ENCODE peak calls at places on chromosomes 12 and 14, in seven cellular contexts. V, L, N, B, U, O and G are unnamed samples.
A peak's percentile ranks its signal among the peaks of the same experiment; 100 is the strongest.

GRCh38 chr12:92297932-92298681 is 152.5 kb upstream of the BTG1 start:
- DNase-seq in V (no peak), O (no peak), L (no peak), B (peak; percentile 47), U (no peak), N (peak; percentile 11), G (no peak)

GRCh38 chr14:79580908-79581307 is 630.4 kb downstream of the DIO2 start:
- DNase-seq in O (no peak), L (no peak), N (no peak), V (no peak), U (no peak), B (no peak), G (no peak)

GRCh38 chr12:128657378-128657777 is 166.4 kb downstream of the SLC15A4 start:
- DNase-seq in N (no peak), B (no peak), U (no peak), V (no peak), L (no peak), O (no peak), G (no peak)

GRCh38 chr12:120010661-120011230 is 21.7 kb downstream of the BICDL1 start:
- DNase-seq in N (no peak), L (no peak), V (no peak), O (no peak), U (no peak), B (no peak), G (no peak)

GRCh38 chr14:51129130-51129529 is 34.2 kb upstream of the TRIM9 start:
- DNase-seq in L (no peak), O (no peak), V (peak; percentile 28), B (no peak), U (no peak), N (no peak), G (no peak)

GRCh38 chr12:50606675-50607379 is 102.0 kb downstream of the DIP2B start:
- DNase-seq in V (no peak), N (no peak), L (no peak), U (no peak), B (no peak), O (no peak), G (no peak)

GRCh38 chr12:70686299-70686698 is 49.1 kb upstream of the PTPRB start:
- DNase-seq in L (no peak), N (no peak), V (no peak), O (no peak), B (no peak), U (no peak), G (no peak)

GRCh38 chr12:80627773-80628172 is 79.7 kb upstream of the MYF6 start:
- DNase-seq in U (no peak), O (no peak), N (no peak), B (peak; percentile 88), L (no peak), V (no peak), G (peak; percentile 88)

GRCh38 chr14:95507174-95507573 is 9.3 kb downstream of the SYNE3 start:
- DNase-seq in N (no peak), U (no peak), O (peak; percentile 85), L (no peak), V (no peak), B (peak; percentile 96), G (peak; percentile 63)

GRCh38 chr12:123998344-123998941 is 25.4 kb downstream of the ZNF664 start:
- DNase-seq in V (no peak), U (no peak), L (no peak), B (no peak), N (no peak), O (no peak), G (no peak)

GRCh38 chr12:103725398-103725797 is 115.6 kb downstream of the NT5DC3 start:
- DNase-seq in U (no peak), V (no peak), L (no peak), O (no peak), B (no peak), N (no peak), G (no peak)
- H3K4me3 ChIP-seq in U (no peak overlapping the region), V (no peak overlapping the region), L (no peak overlapping the region), O (no peak overlapping the region), B (no peak overlapping the region), N (no peak overlapping the region), G (no peak overlapping the region)

DNA sequence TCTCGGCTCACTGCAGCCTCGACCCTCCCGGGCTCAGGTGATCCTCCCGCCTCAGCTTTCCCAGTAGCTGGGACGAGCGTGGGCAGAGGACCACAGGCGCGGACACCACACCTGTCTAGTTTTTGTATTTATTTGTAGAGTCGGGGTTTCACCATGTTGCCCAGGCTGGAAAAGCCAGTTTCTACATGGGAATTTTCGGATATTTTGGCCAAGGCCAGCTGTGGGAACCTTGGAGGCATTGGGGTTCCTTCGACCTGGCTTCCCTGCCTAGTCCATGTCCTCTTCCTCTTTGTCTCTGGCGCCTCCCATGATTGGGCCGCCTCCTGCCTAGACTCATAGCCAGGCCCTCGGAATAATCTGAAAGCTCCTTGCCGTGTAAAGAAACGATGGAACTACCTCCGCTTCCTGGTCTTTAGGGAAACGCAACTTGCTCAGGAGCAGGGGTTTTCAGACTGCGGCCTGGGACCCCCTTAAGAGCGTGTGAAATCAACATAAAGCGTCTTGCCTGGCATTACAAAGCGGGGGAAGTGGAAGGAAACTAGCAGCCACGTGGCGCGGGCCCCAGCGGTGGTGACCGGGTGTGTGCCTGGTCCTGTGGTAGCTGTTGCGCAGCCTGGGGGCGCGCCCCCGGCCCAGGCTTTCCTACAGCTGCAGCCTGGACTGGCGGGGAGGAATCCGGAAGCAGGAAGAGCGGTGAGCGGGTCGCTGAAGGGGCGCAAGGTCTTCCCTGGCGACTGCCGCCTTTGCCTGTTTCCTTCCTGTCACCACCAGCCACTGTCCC is 1.4 kb upstream of the HSP90AA1 start:
- DNase-seq in U (peak; percentile 48), B (peak; percentile 17), V (no peak), N (peak; percentile 80), L (no peak), O (peak; percentile 49), G (no peak)
- H3K4me3 ChIP-seq in U (peak overlapping the region; percentile 75), B (peak overlapping the region; percentile 60), V (peak overlapping the region; percentile 97), N (peak overlapping the region; percentile 67), L (peak overlapping the region; percentile 86), O (no peak overlapping the region), G (peak overlapping the region; percentile 65)

DNA sequence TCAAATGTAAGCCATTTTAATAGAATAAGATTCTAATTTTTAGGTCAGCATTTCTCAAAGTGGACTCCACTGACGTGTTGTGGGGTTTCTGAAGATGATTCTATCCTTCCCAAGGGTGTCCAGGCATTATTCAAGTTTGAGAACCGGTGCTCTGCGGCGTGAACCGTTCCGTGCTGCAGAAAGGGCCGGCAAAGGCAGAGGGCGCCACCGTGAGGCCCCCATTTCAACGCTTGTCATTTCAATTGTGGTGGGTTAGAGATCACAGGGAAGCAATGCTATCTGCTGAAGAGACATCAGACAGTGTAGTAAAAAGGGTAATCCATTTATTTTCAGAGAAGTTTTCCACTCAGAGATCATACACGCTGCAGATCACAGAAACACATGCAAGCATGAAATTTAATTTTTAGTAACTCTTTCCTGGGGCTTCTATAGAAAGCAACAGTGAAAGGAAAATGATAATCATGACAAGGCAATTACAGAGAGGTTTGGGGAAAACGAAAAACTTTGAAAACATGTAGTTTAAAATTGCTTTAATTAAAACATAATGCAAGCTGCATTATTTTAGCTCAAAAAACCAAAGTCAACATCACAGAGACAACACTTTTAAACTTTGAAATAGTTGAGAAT is 201.7 kb downstream of the EXOC5 start:
- DNase-seq in U (peak; percentile 82), L (no peak), N (peak; percentile 9), O (peak; percentile 64), B (peak; percentile 17), V (peak; percentile 52), G (no peak)
- H3K4me3 ChIP-seq in U (no peak overlapping the region), L (no peak overlapping the region), N (no peak overlapping the region), O (no peak overlapping the region), B (no peak overlapping the region), V (no peak overlapping the region), G (no peak overlapping the region)

GRCh38 chr12:66688836-66689439 is 10.1 kb upstream of the GRIP1 start:
- DNase-seq in O (peak; percentile 58), U (peak; percentile 84), L (no peak), N (peak; percentile 35), V (peak; percentile 71), B (peak; percentile 32), G (peak; percentile 3)
- H3K4me3 ChIP-seq in O (no peak overlapping the region), U (no peak overlapping the region), L (no peak overlapping the region), N (no peak overlapping the region), V (no peak overlapping the region), B (no peak overlapping the region), G (no peak overlapping the region)

DNA sequence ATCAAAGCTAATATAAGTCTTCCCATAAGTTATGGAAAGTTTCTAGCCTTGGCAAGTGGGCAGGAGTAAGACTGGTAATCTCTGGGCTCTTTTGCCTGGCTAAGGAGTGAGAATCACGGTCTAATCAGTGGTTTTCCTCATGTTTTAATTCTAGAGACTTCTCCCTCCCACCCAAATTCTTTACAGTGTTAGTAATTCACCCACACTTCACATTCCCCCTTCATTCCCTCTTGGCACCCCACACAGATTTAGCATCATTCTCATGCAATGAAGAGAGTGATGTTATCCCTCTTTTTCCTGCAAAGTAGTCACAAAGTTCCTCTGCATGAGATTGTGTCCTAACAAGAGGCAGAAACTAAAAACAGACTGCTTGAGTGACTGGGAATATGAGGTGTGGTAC is 28.6 kb upstream of the CACNA2D4 start:
- DNase-seq in L (no peak), B (peak; percentile 30), O (no peak), U (no peak), N (no peak), V (no peak), G (peak; percentile 25)
- H3K4me3 ChIP-seq in L (no peak overlapping the region), B (no peak overlapping the region), O (no peak overlapping the region), U (no peak overlapping the region), N (no peak overlapping the region), V (no peak overlapping the region), G (no peak overlapping the region)

GRCh38 chr12:129676411-129676810 is 227.4 kb downstream of the TMEM132D start:
- DNase-seq in L (no peak), O (no peak), U (no peak), B (no peak), N (no peak), V (no peak), G (no peak)
- H3K4me3 ChIP-seq in L (no peak overlapping the region), O (no peak overlapping the region), U (no peak overlapping the region), B (no peak overlapping the region), N (no peak overlapping the region), V (no peak overlapping the region), G (no peak overlapping the region)

DNA sequence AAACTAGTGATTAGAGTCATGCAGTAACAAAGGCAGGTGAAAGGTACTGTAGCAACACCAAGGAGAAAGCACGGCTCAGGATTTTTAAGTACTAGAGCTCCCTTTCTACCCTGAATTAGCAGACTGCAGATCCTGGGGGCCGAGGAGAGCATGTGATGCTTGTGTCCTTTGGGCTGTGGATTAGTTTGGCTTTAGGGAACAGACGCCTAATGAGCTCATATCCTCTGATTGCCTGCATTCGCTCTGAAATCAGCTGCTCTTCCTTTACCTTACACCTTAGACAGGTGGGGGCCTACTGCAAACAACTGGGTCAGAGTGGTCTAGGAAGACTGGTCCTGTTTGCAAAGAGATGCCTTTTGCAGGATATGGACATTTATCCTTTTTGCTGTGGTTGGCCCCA is 2.2 kb downstream of the PIP4K2C start:
- DNase-seq in L (no peak), V (no peak), O (no peak), N (no peak), U (no peak), B (no peak), G (no peak)
- H3K4me3 ChIP-seq in L (no peak overlapping the region), V (no peak overlapping the region), O (no peak overlapping the region), N (no peak overlapping the region), U (no peak overlapping the region), B (no peak overlapping the region), G (no peak overlapping the region)

GRCh38 chr14:68816943-68817430 is 24.1 kb upstream of the ZFP36L1 start:
- DNase-seq in N (no peak), V (no peak), B (no peak), U (no peak), L (no peak), O (no peak), G (no peak)
- H3K4me3 ChIP-seq in N (peak overlapping the region; percentile 2), V (no peak overlapping the region), B (peak overlapping the region; percentile 24), U (no peak overlapping the region), L (peak overlapping the region; percentile 40), O (no peak overlapping the region), G (no peak overlapping the region)